ENCODE peak calls at places on chromosomes 13 and 19, in four cellular contexts. One of them, this sample, is unnamed.

GRCh38 chr13:110137677-110138008 is 169.3 kb downstream of the COL4A1 start:
- DNase-seq in aorta: no peak
- DNase-seq in neuronal stem cell: no peak
- DNase-seq in NCI-H524: peak
- DNase-seq in this sample: no peak

GRCh38 chr13:28324181-28324789 is 170.6 kb downstream of the FLT1 start:
- DNase-seq in aorta: no peak
- DNase-seq in neuronal stem cell: peak
- DNase-seq in NCI-H524: peak
- DNase-seq in this sample: peak

GRCh38 chr13:99870541-99870940 is 101.0 kb downstream of the ZIC5 start:
- DNase-seq in aorta: no peak
- DNase-seq in neuronal stem cell: no peak
- DNase-seq in NCI-H524: no peak
- DNase-seq in this sample: no peak

GRCh38 chr13:24142886-24143285 is 17.6 kb upstream of the SPATA13 start:
- DNase-seq in aorta: no peak
- DNase-seq in neuronal stem cell: no peak
- DNase-seq in NCI-H524: no peak
- DNase-seq in this sample: no peak

GRCh38 chr19:28887920-28888618 is 324.9 kb downstream of the UQCRFS1 start:
- DNase-seq in aorta: peak
- DNase-seq in neuronal stem cell: peak
- DNase-seq in NCI-H524: no peak
- DNase-seq in this sample: no peak

GRCh38 chr13:114228176-114228575 is 6.5 kb upstream of the CDC16 start:
- DNase-seq in aorta: no peak
- DNase-seq in neuronal stem cell: no peak
- DNase-seq in NCI-H524: no peak
- DNase-seq in this sample: no peak

GRCh38 chr13:26785845-26786630 is 25.5 kb upstream of the GPR12 start:
- DNase-seq in aorta: peak
- DNase-seq in neuronal stem cell: no peak
- DNase-seq in NCI-H524: peak
- DNase-seq in this sample: no peak

GRCh38 chr19:19262190-19263057 is 10.7 kb downstream of the TM6SF2 start:
- DNase-seq in aorta: no peak
- DNase-seq in neuronal stem cell: no peak
- DNase-seq in NCI-H524: peak
- DNase-seq in this sample: no peak

GRCh38 chr13:74868044-74868443 is 613.9 kb downstream of the TBC1D4 start:
- DNase-seq in aorta: no peak
- DNase-seq in neuronal stem cell: no peak
- DNase-seq in NCI-H524: no peak
- DNase-seq in this sample: no peak

GRCh38 chr19:12133069-12133468 is 7.1 kb downstream of the ZNF20 start:
- DNase-seq in aorta: no peak
- DNase-seq in neuronal stem cell: no peak
- DNase-seq in NCI-H524: no peak
- DNase-seq in this sample: no peak

GRCh38 chr19:45568732-45569131 is 15.9 kb downstream of the OPA3 start:
- DNase-seq in aorta: no peak
- DNase-seq in neuronal stem cell: no peak
- DNase-seq in NCI-H524: no peak
- DNase-seq in this sample: no peak

GRCh38 chr19:10305139-10305806 is 4.3 kb downstream of the ZGLP1 start:
- DNase-seq in aorta: no peak
- DNase-seq in neuronal stem cell: no peak
- DNase-seq in NCI-H524: peak
- DNase-seq in this sample: peak

GRCh38 chr19:799076-799881 is 2.0 kb downstream of the PTBP1 start:
- DNase-seq in aorta: no peak
- DNase-seq in neuronal stem cell: peak
- DNase-seq in NCI-H524: peak
- DNase-seq in this sample: no peak

GRCh38 chr19:2962018-2962670 is 15.2 kb upstream of the TLE6 start:
- DNase-seq in aorta: no peak
- DNase-seq in neuronal stem cell: peak
- DNase-seq in NCI-H524: peak
- DNase-seq in this sample: peak

GRCh38 chr13:109654341-109655205 is 131.8 kb downstream of the IRS2 start:
- DNase-seq in aorta: no peak
- DNase-seq in neuronal stem cell: no peak
- DNase-seq in NCI-H524: no peak
- DNase-seq in this sample: no peak

GRCh38 chr13:112893570-112894422 is 75.2 kb upstream of the MCF2L start:
- DNase-seq in aorta: no peak
- DNase-seq in neuronal stem cell: peak
- DNase-seq in NCI-H524: peak
- DNase-seq in this sample: no peak

GRCh38 chr19:872266-872951 is 12.9 kb downstream of the CFD start:
- DNase-seq in aorta: no peak
- DNase-seq in neuronal stem cell: no peak
- DNase-seq in NCI-H524: no peak
- DNase-seq in this sample: no peak

GRCh38 chr13:110119943-110120905 is 186.7 kb downstream of the COL4A1 start:
- DNase-seq in aorta: no peak
- DNase-seq in neuronal stem cell: no peak
- DNase-seq in NCI-H524: no peak
- DNase-seq in this sample: no peak

GRCh38 chr13:76948139-76948538 is at the start of gene ACOD1:
- DNase-seq in aorta: no peak
- DNase-seq in neuronal stem cell: no peak
- DNase-seq in NCI-H524: no peak
- DNase-seq in this sample: no peak

GRCh38 chr19:44807162-44807561 is 1.7 kb upstream of the BCAM start:
- DNase-seq in aorta: no peak
- DNase-seq in neuronal stem cell: no peak
- DNase-seq in NCI-H524: no peak
- DNase-seq in this sample: no peak

GRCh38 chr13:24274452-24274971 is 34.9 kb upstream of the C1QTNF9 start:
- DNase-seq in aorta: no peak
- DNase-seq in neuronal stem cell: no peak
- DNase-seq in NCI-H524: peak
- DNase-seq in this sample: no peak

This sample was measured in DMS 273 treated with DMSO at 0.1 percent for 48 hours.